ENCODE peak calls at places on chromosomes 7 and 10, in ten cellular contexts. A, Q, N, X, E, P, M, Y, Z and C are unnamed samples.

GRCh38 chr10:133024711-133025557 is 62.8 kb upstream of the ADGRA1 start:
- DNase-seq in A (no peak), E (peak; percentile 60), Z (no peak), P (no peak), M (no peak), Q (no peak), N (no peak), X (no peak), Y (peak; percentile 31), C (no peak)

GRCh38 chr10:90373911-90374310 is 483.9 kb downstream of the HTR7 start:
- DNase-seq in X (no peak), E (no peak), Z (no peak), P (no peak), N (no peak), A (no peak), Y (no peak), Q (no peak), M (peak; percentile 9), C (no peak)

GRCh38 chr10:37095822-37096593 is 29.4 kb upstream of the ANKRD30A start:
- DNase-seq in P (no peak), M (no peak), Y (no peak), Q (no peak), Z (no peak), N (no peak), E (no peak), A (no peak), X (no peak), C (no peak)

GRCh38 chr10:7056216-7056615 is 354.6 kb downstream of the SFMBT2 start:
- DNase-seq in Y (no peak), A (no peak), N (no peak), X (no peak), M (no peak), Q (no peak), E (no peak), Z (no peak), P (no peak), C (no peak)

GRCh38 chr10:51718804-51719291 is 19.5 kb upstream of the CSTF2T start:
- DNase-seq in A (no peak), Z (peak; percentile 51), X (no peak), N (peak; percentile 85), E (no peak), Y (no peak), Q (peak; percentile 92), M (peak; percentile 59), P (peak; percentile 59), C (peak; percentile 62)

GRCh38 chr7:112907658-112908057 is 117.5 kb upstream of the TMEM168 start:
- DNase-seq in N (no peak), X (no peak), P (no peak), Q (no peak), M (no peak), Z (no peak), A (no peak), E (no peak), Y (no peak), C (no peak)

GRCh38 chr10:73909716-73910115 is 1.2 kb upstream of the PLAU start:
- DNase-seq in Z (no peak), Q (no peak), A (no peak), M (no peak), P (no peak), E (no peak), Y (no peak), X (no peak), N (no peak), C (no peak)

GRCh38 chr10:86700851-86701617 is 32.7 kb downstream of the LDB3 start:
- DNase-seq in Q (no peak), E (peak; percentile 27), X (no peak), P (no peak), Z (no peak), M (no peak), N (no peak), Y (no peak), A (no peak), C (no peak)

GRCh38 chr10:123139165-123139520 is 3.4 kb downstream of the HMX3 start:
- DNase-seq in Y (no peak), M (no peak), P (no peak), E (no peak), X (no peak), Z (no peak), Q (no peak), A (no peak), N (no peak), C (no peak)

GRCh38 chr10:123135415-123136141 is at the start of gene HMX3:
- DNase-seq in M (peak; percentile 51), N (no peak), A (no peak), Q (peak; percentile 23), E (no peak), P (no peak), Y (peak; percentile 93), Z (peak; percentile 54), X (no peak), C (no peak)

GRCh38 chr10:123134915-123135414 is 805 bp upstream of the HMX3 start:
- DNase-seq in N (no peak), X (no peak), E (no peak), Q (no peak), Z (no peak), P (no peak), M (no peak), A (no peak), Y (peak; percentile 22), C (no peak)

GRCh38 chr10:123136221-123136805 is 543 bp downstream of the HMX3 start:
- DNase-seq in P (no peak), E (no peak), X (no peak), A (no peak), Z (no peak), M (no peak), Y (no peak), Q (no peak), N (no peak), C (no peak)

GRCh38 chr10:123136806-123137642 is 1.3 kb downstream of the HMX3 start:
- DNase-seq in N (no peak), Q (no peak), P (no peak), A (no peak), M (peak; percentile 45), Z (peak; percentile 35), X (no peak), Y (peak; percentile 71), E (no peak), C (no peak)
- H3K4me3 ChIP-seq in N (no peak overlapping the region), Q (no peak overlapping the region), P (no peak overlapping the region), A (peak overlapping the region; percentile 51), M (no peak overlapping the region), Z (peak overlapping the region; percentile 23), X (no peak overlapping the region), Y (peak overlapping the region; percentile 50), E (peak overlapping the region; percentile 34), C (peak overlapping the region; percentile 3)

GRCh38 chr10:31694929-31695837 is 233.4 kb downstream of the ARHGAP12 start:
- DNase-seq in E (peak; percentile 66), N (no peak), P (no peak), Y (no peak), M (peak; percentile 19), X (no peak), Z (no peak), A (no peak), Q (peak; percentile 54), C (no peak)

GRCh38 chr10:31697271-31698168 is 231.1 kb downstream of the ARHGAP12 start:
- DNase-seq in X (no peak), Y (no peak), E (peak; percentile 84), M (peak; percentile 95), P (peak; percentile 31), Z (peak; percentile 84), Q (peak; percentile 85), A (no peak), N (peak; percentile 8), C (no peak)

GRCh38 chr10:31700222-31700621 is 228.4 kb downstream of the ARHGAP12 start:
- DNase-seq in A (no peak), P (no peak), E (no peak), X (no peak), N (no peak), Z (peak; percentile 22), M (peak; percentile 43), Y (no peak), Q (peak; percentile 82), C (no peak)

GRCh38 chr10:31701546-31701945 is 227.1 kb downstream of the ARHGAP12 start:
- DNase-seq in P (no peak), N (no peak), Q (no peak), A (no peak), Y (no peak), Z (no peak), E (no peak), M (peak; percentile 22), X (no peak), C (no peak)

DNA sequence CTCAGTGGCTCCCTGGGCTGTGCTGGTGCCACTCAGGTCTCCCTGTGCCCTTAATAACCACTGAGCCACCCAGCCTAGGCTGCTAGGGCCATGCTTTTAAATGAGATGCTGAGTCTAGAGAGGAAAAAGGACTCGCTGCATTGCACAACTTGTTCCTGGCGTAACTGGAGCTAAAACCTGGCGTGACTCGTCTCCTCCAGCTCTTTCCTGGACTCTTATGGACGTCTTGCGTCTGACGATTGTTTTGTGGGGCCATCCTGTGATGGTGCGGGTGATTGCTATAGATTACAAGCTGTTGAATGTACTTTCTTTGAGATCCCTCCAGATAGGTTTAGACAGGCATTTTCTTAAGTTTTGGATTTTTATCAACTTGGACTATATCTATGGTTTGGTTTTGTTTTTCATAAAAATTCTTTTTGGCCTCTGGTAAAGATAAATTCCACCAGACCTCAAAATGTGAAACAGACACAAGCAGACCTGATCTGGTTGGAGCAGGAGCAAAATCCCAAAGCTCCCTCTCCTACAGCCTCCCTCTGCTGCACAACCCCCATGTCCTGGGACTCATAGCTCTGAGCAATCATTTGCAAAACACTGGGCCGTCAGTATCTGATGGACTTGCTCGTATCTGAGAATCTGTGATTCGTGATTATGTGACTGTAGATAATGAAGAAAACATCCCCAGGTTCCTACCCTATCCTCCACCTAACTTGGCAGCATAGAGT is 230.3 kb downstream of the ARHGAP12 start:
- DNase-seq in E (no peak), Z (peak; percentile 95), Q (peak; percentile 91), P (peak; percentile 86), Y (no peak), M (peak; percentile 97), A (no peak), N (peak; percentile 23), X (no peak), C (peak; percentile 89)
- H3K4me3 ChIP-seq in E (no peak overlapping the region), Z (peak overlapping the region; percentile 76), Q (no peak overlapping the region), P (peak overlapping the region; percentile 6), Y (no peak overlapping the region), M (peak overlapping the region; percentile 36), A (no peak overlapping the region), N (no peak overlapping the region), X (no peak overlapping the region), C (no peak overlapping the region)

DNA sequence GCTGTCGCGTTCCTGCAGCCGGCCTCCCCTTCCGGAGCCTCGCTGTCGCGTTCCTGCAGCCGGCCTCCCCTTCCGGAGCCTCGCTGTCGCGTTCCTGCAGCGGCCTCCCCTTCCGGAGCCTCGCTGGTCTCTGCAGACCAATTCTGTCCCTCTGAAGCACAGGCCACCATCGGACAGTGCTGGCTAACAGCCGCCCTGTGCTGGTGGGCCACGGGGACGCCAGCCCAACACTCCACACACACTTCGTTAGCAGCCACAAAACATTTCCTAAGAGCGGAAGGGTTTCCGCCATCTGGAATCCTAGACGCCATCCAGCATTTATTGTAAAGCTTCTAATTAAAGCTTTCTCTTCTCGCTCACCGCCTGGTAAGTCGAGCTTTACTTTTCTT is 11.2 kb downstream of the GPER1 start:
- DNase-seq in A (no peak), E (no peak), P (no peak), Q (no peak), Z (no peak), M (no peak), N (no peak), X (no peak), Y (no peak), C (no peak)
- H3K4me3 ChIP-seq in A (no peak overlapping the region), E (no peak overlapping the region), P (no peak overlapping the region), Q (no peak overlapping the region), Z (no peak overlapping the region), M (no peak overlapping the region), N (no peak overlapping the region), X (no peak overlapping the region), Y (no peak overlapping the region), C (no peak overlapping the region)

GRCh38 chr7:131560061-131560460 is 3.6 kb upstream of the PODXL start:
- DNase-seq in P (no peak), Y (no peak), E (no peak), Z (no peak), A (no peak), X (no peak), M (no peak), N (no peak), Q (no peak), C (no peak)

GRCh38 chr7:131556055-131556911 is at the start of gene PODXL:
- DNase-seq in Y (peak; percentile 91), X (peak; percentile 75), M (peak; percentile 33), P (no peak), A (peak; percentile 41), E (peak; percentile 92), N (no peak), Q (peak; percentile 17), Z (peak; percentile 76), C (no peak)

GRCh38 chr7:131555565-131556054 is 818 bp downstream of the PODXL start:
- DNase-seq in P (no peak), X (no peak), M (no peak), E (no peak), Q (no peak), N (no peak), Y (peak; percentile 28), Z (no peak), A (no peak), C (no peak)

GRCh38 chr7:131556912-131557457 is 557 bp upstream of the PODXL start:
- DNase-seq in Y (no peak), M (no peak), Q (no peak), Z (no peak), X (no peak), P (no peak), N (no peak), E (no peak), A (no peak), C (no peak)

GRCh38 chr7:131557521-131558385 is 1.3 kb upstream of the PODXL start:
- DNase-seq in Q (no peak), Z (peak; percentile 44), E (no peak), X (peak; percentile 65), A (no peak), M (no peak), N (no peak), P (no peak), Y (peak; percentile 85), C (no peak)
- H3K4me3 ChIP-seq in Q (peak overlapping the region; percentile 11), Z (peak overlapping the region; percentile 77), E (peak overlapping the region; percentile 66), X (peak overlapping the region; percentile 69), A (no peak overlapping the region), M (peak overlapping the region; percentile 21), N (no peak overlapping the region), P (peak overlapping the region; percentile 52), Y (peak overlapping the region; percentile 78), C (peak overlapping the region; percentile 42)